ENCODE peak calls at places on chromosomes 2 and 18, in ten cellular contexts. S, Q, W, U, V, T, A, H, Y and J are unnamed samples.

GRCh38 chr2:41033127-41033526 is 581.2 kb upstream of the SLC8A1 start:
- DNase-seq in Y (no peak), T (no peak), Q (no peak), V (no peak), A (no peak), U (no peak), H (no peak), W (no peak), S (no peak), J (no peak)

GRCh38 chr18:23689616-23690504 is 607 bp downstream of the LAMA3 start:
- DNase-seq in S (peak), V (peak), Y (no peak), W (no peak), Q (no peak), A (peak), H (no peak), U (no peak), T (peak), J (peak)

GRCh38 chr2:32168513-32168912 is 2.8 kb downstream of the SLC30A6 start:
- DNase-seq in Y (no peak), Q (no peak), U (no peak), W (no peak), H (no peak), T (no peak), V (no peak), S (no peak), A (no peak), J (no peak)

GRCh38 chr2:46876741-46877384 is 38.7 kb downstream of the MCFD2 start:
- DNase-seq in U (peak), H (peak), S (peak), V (peak), W (no peak), Y (peak), T (peak), A (no peak), Q (no peak), J (peak)

GRCh38 chr2:143284087-143284675 is 155.0 kb downstream of the ARHGAP15 start:
- DNase-seq in W (no peak), U (peak), A (no peak), T (peak), Y (peak), S (peak), V (no peak), H (no peak), Q (no peak), J (peak)

GRCh38 chr2:216083464-216084279 is 2.0 kb downstream of the TMEM169 start:
- DNase-seq in T (peak), S (no peak), Y (peak), U (no peak), Q (no peak), H (no peak), V (no peak), A (no peak), W (no peak), J (peak)

GRCh38 chr2:197274937-197275336 is 35.6 kb downstream of the ANKRD44 start:
- DNase-seq in Q (no peak), S (no peak), H (no peak), V (no peak), U (no peak), T (no peak), Y (no peak), A (no peak), W (no peak), J (no peak)

GRCh38 chr2:29744976-29745375 is 176.4 kb downstream of the ALK start:
- DNase-seq in T (no peak), Y (no peak), U (no peak), S (no peak), H (no peak), W (no peak), A (no peak), V (no peak), Q (no peak), J (no peak)

GRCh38 chr2:228841877-228842276 is 429.2 kb downstream of the PID1 start:
- DNase-seq in Y (peak), T (no peak), Q (no peak), W (no peak), S (peak), A (no peak), V (no peak), H (no peak), U (peak), J (no peak)

GRCh38 chr18:59911600-59911999 is 11.8 kb downstream of the PMAIP1 start:
- DNase-seq in H (no peak), T (no peak), V (no peak), A (no peak), U (peak), Q (no peak), W (no peak), S (no peak), Y (peak), J (no peak)

GRCh38 chr18:46332956-46333355 is 228.8 kb downstream of the HAUS1 start:
- DNase-seq in V (no peak), A (no peak), H (no peak), U (no peak), Y (no peak), T (no peak), W (no peak), Q (no peak), S (no peak), J (peak)

GRCh38 chr2:66301073-66301766 is 133.7 kb upstream of the MEIS1 start:
- DNase-seq in V (no peak), Q (no peak), W (no peak), A (no peak), T (no peak), H (no peak), Y (peak), U (no peak), S (no peak), J (no peak)

GRCh38 chr2:172864182-172864581 is 128.5 kb downstream of the RAPGEF4 start:
- DNase-seq in V (peak), A (peak), W (no peak), H (no peak), Y (peak), T (peak), Q (peak), S (peak), U (peak), J (peak)

GRCh38 chr2:174662459-174662858 is 64.9 kb upstream of the WIPF1 start:
- DNase-seq in A (no peak), W (peak), S (no peak), Y (peak), V (no peak), H (peak), T (no peak), U (peak), Q (no peak), J (no peak)

GRCh38 chr2:183125659-183126341 is 1.6 kb downstream of the NUP35 start:
- DNase-seq in V (no peak), Y (no peak), Q (no peak), A (no peak), S (no peak), H (no peak), W (no peak), T (no peak), U (no peak), J (no peak)

GRCh38 chr2:12534646-12535263 is 182.0 kb upstream of the TRIB2 start:
- DNase-seq in U (peak), A (no peak), Y (peak), V (no peak), H (peak), S (peak), T (no peak), Q (no peak), W (peak), J (no peak)

GRCh38 chr2:101442042-101442666 is 32.8 kb downstream of the RFX8 start:
- DNase-seq in T (no peak), H (no peak), Q (no peak), A (no peak), V (no peak), Y (peak), S (no peak), U (peak), W (no peak), J (no peak)

GRCh38 chr2:181395871-181396574 is 61.2 kb upstream of the ITGA4 start:
- DNase-seq in A (no peak), W (no peak), V (no peak), S (no peak), U (no peak), T (no peak), Q (no peak), H (no peak), Y (no peak), J (no peak)

GRCh38 chr2:232485333-232485756 is 2.3 kb downstream of the ECEL1 start:
- DNase-seq in H (no peak), U (no peak), T (no peak), Q (no peak), Y (no peak), W (no peak), S (no peak), V (no peak), A (peak), J (peak)

GRCh38 chr18:25329783-25330182 is 22.2 kb downstream of the ZNF521 start:
- DNase-seq in U (no peak), H (no peak), V (no peak), A (no peak), S (no peak), Q (no peak), Y (no peak), T (no peak), W (no peak), J (no peak)

GRCh38 chr2:206232287-206233035 is 42.0 kb upstream of the ZDBF2 start:
- DNase-seq in T (no peak), S (no peak), W (no peak), A (no peak), Q (no peak), Y (no peak), H (no peak), U (no peak), V (no peak), J (no peak)

GRCh38 chr2:195613922-195614321 is 43.1 kb upstream of the SLC39A10 start:
- DNase-seq in V (no peak), T (peak), Q (no peak), Y (peak), S (peak), W (peak), A (no peak), H (peak), U (peak), J (no peak)

GRCh38 chr2:222423632-222424280 is 587 bp upstream of the SGPP2 start:
- DNase-seq in Q (no peak), T (peak), V (no peak), H (no peak), Y (no peak), U (peak), S (peak), W (no peak), A (no peak), J (no peak)

GRCh38 chr18:45738660-45739059 is 14.7 kb downstream of the SLC14A1 start:
- DNase-seq in U (no peak), Y (no peak), T (no peak), S (no peak), W (no peak), Q (no peak), V (no peak), H (no peak), A (no peak), J (no peak)

GRCh38 chr2:176088048-176088936 is 4.2 kb upstream of the HOXD13 start:
- DNase-seq in U (peak), Q (no peak), A (no peak), S (peak), H (no peak), T (peak), Y (peak), W (no peak), V (peak), J (peak)

GRCh38 chr2:149399934-149400615 is 69.7 kb downstream of the LYPD6 start:
- DNase-seq in A (no peak), V (no peak), Y (no peak), W (no peak), U (no peak), Q (no peak), T (no peak), H (no peak), S (no peak), J (peak)

GRCh38 chr18:32974421-32975165 is 201.8 kb upstream of the KLHL14 start:
- DNase-seq in S (no peak), Y (no peak), W (no peak), Q (no peak), H (no peak), U (no peak), T (no peak), V (no peak), A (no peak), J (no peak)

GRCh38 chr18:30971338-30971956 is 71.1 kb downstream of the DSC3 start:
- DNase-seq in U (peak), S (peak), V (no peak), H (no peak), Y (peak), A (no peak), T (no peak), W (no peak), Q (no peak), J (no peak)

DNA sequence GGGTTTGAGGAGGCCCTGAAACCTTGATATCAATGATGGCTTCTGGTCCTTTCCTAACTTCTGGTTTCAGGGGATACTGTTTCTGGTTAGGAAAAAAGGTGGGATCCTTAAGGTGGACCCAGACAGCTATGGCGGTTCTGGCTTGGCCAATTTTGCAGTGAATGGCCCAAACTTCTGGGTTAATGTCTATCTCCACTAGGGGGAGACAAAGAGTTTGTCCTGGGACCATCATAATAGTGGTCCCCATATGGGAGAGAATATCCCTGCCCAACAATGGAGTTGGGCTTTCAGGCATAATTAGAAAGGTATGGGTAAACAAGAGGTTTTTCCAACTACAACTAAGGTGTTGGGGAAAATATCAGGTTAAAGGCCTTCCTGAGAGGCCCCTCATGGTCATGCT is 273.5 kb downstream of the CALCRL start:
- DNase-seq in H (no peak), S (no peak), U (no peak), T (no peak), Y (peak), A (no peak), V (no peak), W (no peak), Q (no peak), J (no peak)
- TF ChIP-seq CTCF in H (peak), S (peak), U (peak), T (peak), Y (peak), A (no peak), V (no peak), W (peak), Q (no peak), J (peak)

GRCh38 chr18:65936678-65937077 is 185.9 kb downstream of the CDH7 start:
- DNase-seq in U (no peak), A (no peak), V (no peak), W (no peak), T (no peak), H (no peak), Y (no peak), Q (no peak), S (no peak), J (no peak)
- TF ChIP-seq CTCF in U (no peak), A (no peak), V (no peak), W (no peak), T (peak), H (no peak), Y (no peak), Q (no peak), S (peak), J (no peak)

GRCh38 chr2:238305965-238306679 is 14.2 kb upstream of the TRAF3IP1 start:
- DNase-seq in V (no peak), S (no peak), H (no peak), W (no peak), T (no peak), Q (no peak), Y (no peak), U (no peak), A (no peak), J (no peak)

GRCh38 chr2:238306680-238306998 is 13.7 kb upstream of the TRAF3IP1 start:
- DNase-seq in A (no peak), U (no peak), W (no peak), H (no peak), T (no peak), Y (no peak), V (no peak), S (no peak), Q (no peak), J (no peak)

GRCh38 chr2:238302751-238303150 is 14.3 kb upstream of the PER2 start:
- DNase-seq in U (no peak), Y (no peak), V (no peak), W (no peak), T (no peak), H (no peak), A (no peak), Q (no peak), S (no peak), J (no peak)

GRCh38 chr2:238304116-238304515 is 15.7 kb upstream of the PER2 start:
- DNase-seq in H (no peak), W (no peak), U (no peak), V (no peak), Q (no peak), T (no peak), Y (no peak), A (no peak), S (no peak), J (no peak)

DNA sequence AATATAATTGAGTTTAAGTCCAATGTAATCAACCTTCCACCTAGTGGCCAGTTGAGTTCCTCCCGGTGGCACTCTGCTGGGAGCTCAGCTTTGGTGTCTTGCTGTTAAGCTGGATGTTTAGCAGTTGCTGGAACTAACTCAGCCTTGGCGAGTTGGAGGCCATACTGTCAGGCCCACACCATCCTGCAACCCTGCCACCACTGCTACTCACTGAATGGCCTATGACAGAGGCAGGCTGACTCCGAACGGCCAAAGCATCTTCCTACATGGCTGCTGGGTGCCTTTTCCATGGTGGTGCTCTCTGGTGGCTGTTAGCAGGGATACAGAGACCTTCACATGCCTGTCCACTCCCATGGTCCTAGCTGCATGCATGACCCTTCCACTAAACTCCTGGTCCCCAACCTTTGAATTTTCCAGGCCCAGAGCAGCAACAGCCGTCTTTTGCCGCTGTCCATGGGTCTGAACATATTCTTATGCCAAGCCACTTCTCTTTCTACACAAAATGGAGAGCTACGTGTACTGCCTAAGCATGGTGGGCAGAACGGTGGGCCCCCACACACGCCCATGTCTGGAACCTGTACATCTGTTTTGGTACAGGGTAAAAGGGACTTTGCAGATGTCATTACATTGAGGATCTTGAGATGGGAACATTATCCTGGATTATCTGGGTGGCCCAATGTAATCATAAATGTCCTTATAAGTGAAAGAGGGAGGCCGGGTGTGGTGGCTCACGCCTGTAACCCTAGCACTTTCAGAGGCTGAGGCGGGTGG is 15.0 kb upstream of the TRAF3IP1 start:
- DNase-seq in V (no peak), Y (no peak), H (no peak), S (no peak), T (no peak), Q (no peak), U (peak), A (peak), W (no peak), J (no peak)
- TF ChIP-seq CTCF in V (peak), Y (peak), H (peak), S (peak), T (peak), Q (peak), U (peak), A (peak), W (peak), J (no peak)

DNA sequence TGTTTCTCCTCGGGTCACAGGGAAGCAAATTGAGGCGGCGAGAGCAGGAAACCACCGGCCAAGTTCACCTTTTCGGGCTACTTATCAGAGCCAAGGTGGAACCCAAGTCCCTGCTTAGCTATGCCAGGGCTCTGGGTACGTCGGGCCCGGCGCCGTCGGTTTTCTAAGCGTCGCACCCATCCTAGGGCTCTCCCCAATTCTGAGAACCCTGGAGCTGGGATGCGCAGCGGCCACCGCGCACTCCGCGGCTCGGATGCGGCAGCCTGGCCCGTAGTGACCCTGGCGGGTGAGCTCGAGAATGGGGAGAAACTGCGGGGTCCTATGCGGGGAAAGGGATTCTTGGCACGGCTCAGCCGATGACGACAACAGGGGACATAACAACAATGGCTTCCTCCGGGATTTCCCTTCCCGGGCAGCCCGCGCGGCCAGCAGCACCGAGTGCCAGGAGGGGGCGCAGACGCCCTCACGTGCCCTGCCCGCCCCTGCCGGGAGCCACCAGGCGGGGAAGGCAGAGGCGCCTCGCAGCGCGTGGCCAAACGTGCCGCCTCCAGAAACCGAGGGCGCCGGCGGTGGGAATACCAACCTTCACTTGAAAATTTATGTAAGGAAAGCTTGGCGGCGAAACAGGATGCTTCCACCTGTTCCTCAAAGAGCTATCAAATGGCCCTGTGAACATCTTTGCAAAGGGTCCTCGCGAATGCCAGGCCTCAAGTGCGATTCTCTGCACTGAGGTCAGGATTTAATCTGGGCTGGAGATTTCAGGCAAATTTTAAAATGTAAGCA is 2.1 kb upstream of the SLC30A3 start:
- DNase-seq in T (peak), Q (peak), A (no peak), W (no peak), H (no peak), U (no peak), V (peak), Y (peak), S (peak), J (peak)
- TF ChIP-seq CTCF in T (peak), Q (peak), A (no peak), W (peak), H (peak), U (peak), V (peak), Y (peak), S (peak), J (peak)